ENCODE peak calls at places on chromosomes 11 and 22, in six cellular contexts. L, V, X, Q, J and K are unnamed samples.

GRCh38 chr11:133928628-133929059 is 28.1 kb downstream of the IGSF9B start:
- DNase-seq in L (no peak), V (peak), X (no peak), Q (no peak), J (no peak), K (no peak)

GRCh38 chr11:7423946-7424345 is 61.4 kb upstream of the OLFML1 start:
- DNase-seq in L (no peak), V (no peak), X (no peak), Q (no peak), J (no peak), K (no peak)

GRCh38 chr11:59875856-59876519 is 2.6 kb upstream of the OOSP3 start:
- DNase-seq in L (no peak), V (no peak), X (no peak), Q (no peak), J (no peak), K (no peak)

GRCh38 chr11:47778878-47779483 is 11.8 kb upstream of the FNBP4 start:
- DNase-seq in L (no peak), V (no peak), X (no peak), Q (no peak), J (no peak), K (no peak)

GRCh38 chr11:47004595-47005033 is 68.1 kb downstream of the CSTPP1 start:
- DNase-seq in L (peak), V (peak), X (peak), Q (peak), J (peak), K (peak)

GRCh38 chr11:74683279-74683871 is 47.9 kb downstream of the CHRDL2 start:
- DNase-seq in L (no peak), V (no peak), X (peak), Q (peak), J (no peak), K (no peak)

GRCh38 chr22:32764330-32765116 is 37.0 kb upstream of the TIMP3 start:
- DNase-seq in L (peak), V (peak), X (no peak), Q (peak), J (peak), K (no peak)

GRCh38 chr11:1760351-1761109 is 3.2 kb downstream of the CTSD start:
- DNase-seq in L (peak), V (peak), X (no peak), Q (peak), J (no peak), K (peak)

GRCh38 chr11:77127674-77127968 is 425 bp upstream of the MYO7A start:
- DNase-seq in L (no peak), V (no peak), X (no peak), Q (no peak), J (no peak), K (no peak)

GRCh38 chr11:79335681-79336080 is 105.1 kb downstream of the TENM4 start:
- DNase-seq in L (no peak), V (no peak), X (no peak), Q (no peak), J (no peak), K (no peak)

GRCh38 chr11:72584293-72584921 is 89.8 kb downstream of the PDE2A start:
- DNase-seq in L (peak), V (no peak), X (no peak), Q (peak), J (no peak), K (no peak)

GRCh38 chr22:35605787-35606492 is 11.2 kb downstream of the MB start:
- DNase-seq in L (no peak), V (no peak), X (no peak), Q (no peak), J (no peak), K (no peak)

GRCh38 chr11:94928146-94928995 is 45.0 kb downstream of the CWC15 start:
- DNase-seq in L (no peak), V (no peak), X (no peak), Q (no peak), J (no peak), K (no peak)

GRCh38 chr11:100735949-100736675 is 49.0 kb downstream of the ARHGAP42 start:
- DNase-seq in L (no peak), V (peak), X (no peak), Q (no peak), J (no peak), K (peak)

GRCh38 chr11:106786251-106786650 is 232.0 kb downstream of the GUCY1A2 start:
- DNase-seq in L (no peak), V (peak), X (no peak), Q (no peak), J (no peak), K (no peak)

GRCh38 chr11:45803981-45804805 is 756 bp upstream of the SLC35C1 start:
- DNase-seq in L (peak), V (peak), X (peak), Q (peak), J (no peak), K (no peak)

GRCh38 chr22:45970709-45971388 is 6.1 kb downstream of the WNT7B start:
- DNase-seq in L (no peak), V (peak), X (no peak), Q (no peak), J (no peak), K (no peak)

GRCh38 chr11:125517116-125517804 is 21.2 kb upstream of the FEZ1 start:
- DNase-seq in L (no peak), V (peak), X (peak), Q (no peak), J (no peak), K (no peak)

GRCh38 chr22:46058591-46059519 is 81.9 kb upstream of the WNT7B start:
- DNase-seq in L (no peak), V (no peak), X (no peak), Q (no peak), J (no peak), K (no peak)

GRCh38 chr22:50262460-50262911 is 1.0 kb upstream of the MAPK12 start:
- DNase-seq in L (no peak), V (no peak), X (no peak), Q (no peak), J (no peak), K (no peak)

GRCh38 chr11:12494699-12495098 is 117.3 kb downstream of the PARVA start:
- DNase-seq in L (no peak), V (peak), X (no peak), Q (no peak), J (no peak), K (no peak)

GRCh38 chr11:11512929-11513328 is 108.9 kb downstream of the GALNT18 start:
- DNase-seq in L (no peak), V (no peak), X (no peak), Q (no peak), J (no peak), K (no peak)

GRCh38 chr11:133911169-133911568 is 45.6 kb downstream of the IGSF9B start:
- DNase-seq in L (peak), V (no peak), X (no peak), Q (no peak), J (no peak), K (no peak)

GRCh38 chr11:76288166-76288978 is 82.1 kb upstream of the WNT11 start:
- DNase-seq in L (no peak), V (no peak), X (no peak), Q (no peak), J (no peak), K (no peak)

GRCh38 chr11:19430346-19431058 is 189.8 kb upstream of the E2F8 start:
- DNase-seq in L (no peak), V (no peak), X (no peak), Q (no peak), J (no peak), K (no peak)

GRCh38 chr11:11963842-11964773 is 44.3 kb downstream of the DKK3 start:
- DNase-seq in L (no peak), V (no peak), X (no peak), Q (no peak), J (no peak), K (no peak)

GRCh38 chr11:47355283-47356128 is 3.0 kb upstream of the MYBPC3 start:
- DNase-seq in L (peak), V (peak), X (peak), Q (peak), J (peak), K (peak)

GRCh38 chr11:4191031-4191571 is 96.5 kb downstream of the RRM1 start:
- DNase-seq in L (peak), V (no peak), X (no peak), Q (no peak), J (no peak), K (no peak)

GRCh38 chr11:94706211-94706610 is 61.9 kb upstream of the AMOTL1 start:
- DNase-seq in L (no peak), V (no peak), X (no peak), Q (no peak), J (peak), K (no peak)

GRCh38 chr22:47623740-47624103 is 861.3 kb downstream of the TBC1D22A start:
- DNase-seq in L (no peak), V (no peak), X (no peak), Q (no peak), J (no peak), K (no peak)

GRCh38 chr22:23216331-23217170 is 36.2 kb downstream of the BCR start:
- DNase-seq in L (no peak), V (no peak), X (no peak), Q (no peak), J (no peak), K (no peak)

GRCh38 chr22:23278883-23279675 is 98.8 kb downstream of the BCR start:
- DNase-seq in L (no peak), V (no peak), X (no peak), Q (no peak), J (no peak), K (no peak)

GRCh38 chr11:121194731-121195596 is 93.9 kb downstream of the TECTA start:
- DNase-seq in L (no peak), V (peak), X (peak), Q (no peak), J (peak), K (no peak)

DNA sequence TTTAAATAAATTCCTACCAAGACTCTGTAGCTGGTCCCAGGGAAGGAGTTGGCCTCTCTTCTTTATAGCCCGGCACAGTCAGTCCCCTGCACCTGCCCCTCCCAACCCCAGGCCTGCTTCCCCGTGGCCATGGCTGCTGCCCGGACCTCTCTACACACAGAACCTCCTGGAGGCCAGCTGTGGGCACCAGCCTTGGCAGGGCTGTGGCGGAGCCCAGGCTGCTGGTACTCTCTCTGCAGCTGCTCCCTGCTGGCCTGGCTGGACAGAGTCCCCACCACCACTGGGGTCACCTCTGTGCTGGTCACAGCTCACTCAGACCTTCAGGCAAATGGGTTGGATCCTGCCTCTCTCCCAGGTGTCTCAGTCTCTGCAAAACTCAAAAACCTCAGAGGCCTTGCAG is 69.3 kb downstream of the LRP5 start:
- DNase-seq in L (peak), V (no peak), X (no peak), Q (no peak), J (no peak), K (no peak)
- H3K4me3 ChIP-seq in L (peak), V (no peak), X (no peak), Q (no peak), J (no peak), K (no peak)

DNA sequence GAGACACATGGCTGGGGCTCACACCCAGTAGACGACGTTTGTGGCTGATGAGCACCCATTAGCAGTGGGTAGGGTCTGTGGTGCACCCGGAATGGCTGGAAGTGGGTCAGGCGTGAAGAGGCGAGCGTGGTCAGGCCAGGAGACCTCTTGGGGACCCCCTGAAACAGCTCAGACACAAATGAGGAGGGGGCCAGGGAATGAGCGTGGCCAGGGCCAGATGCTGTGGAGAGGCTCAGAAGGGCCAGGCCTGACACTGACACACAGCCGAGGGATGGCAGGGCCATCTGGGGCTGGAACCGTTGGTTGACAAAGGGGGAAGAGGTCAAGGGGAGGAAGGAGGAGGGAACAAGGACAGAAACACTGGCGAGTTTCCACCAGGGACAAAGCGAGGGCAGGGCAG is 162.8 kb downstream of the SHANK2 start:
- DNase-seq in L (peak), V (no peak), X (no peak), Q (no peak), J (no peak), K (no peak)
- TF ChIP-seq CTCF in L (no peak), V (no peak), X (no peak), Q (no peak), J (no peak), K (no peak)

DNA sequence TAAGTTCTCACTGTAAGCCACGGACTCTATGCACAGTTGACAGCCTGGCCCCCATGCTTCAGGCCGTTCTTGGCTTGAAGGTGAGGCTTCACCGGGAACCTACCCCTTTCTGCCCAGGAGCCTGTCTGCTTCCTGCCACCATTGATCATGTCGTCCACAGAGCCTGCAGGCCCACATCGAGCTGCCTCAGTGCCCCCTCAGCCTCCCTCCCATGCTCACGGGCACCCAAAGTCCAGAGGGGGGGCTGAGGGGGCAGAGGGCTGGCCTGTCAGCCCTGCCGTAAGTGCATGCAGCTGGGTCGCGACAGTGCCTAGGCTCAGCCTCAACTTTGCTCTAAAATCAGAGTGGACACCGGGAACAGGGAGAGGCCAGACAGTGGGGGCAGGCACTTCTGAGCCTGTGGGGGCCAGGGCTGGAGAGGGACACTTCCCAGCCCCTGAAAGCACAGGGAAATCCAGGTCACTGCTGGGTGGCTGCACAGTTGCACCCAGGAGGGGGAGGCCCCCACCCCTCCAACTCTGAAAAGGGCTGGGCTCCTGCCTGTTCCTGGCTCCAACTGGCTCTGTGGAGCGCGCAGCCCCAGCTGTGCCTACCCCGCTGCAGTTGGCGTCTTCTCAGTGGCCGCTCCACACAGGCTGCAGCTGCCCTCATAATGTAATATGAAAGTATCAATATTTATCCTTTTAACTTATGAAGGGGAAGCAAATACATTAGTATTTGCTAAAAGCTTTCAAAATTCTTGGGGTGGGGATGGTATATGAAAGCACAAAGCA is 598.6 kb downstream of the DLG2 start:
- DNase-seq in L (peak), V (no peak), X (no peak), Q (no peak), J (no peak), K (no peak)
- H3K4me3 ChIP-seq in L (no peak), V (no peak), X (no peak), Q (no peak), J (no peak), K (no peak)

GRCh38 chr22:41245917-41246499 is 5.3 kb upstream of the CHADL start:
- DNase-seq in L (no peak), V (no peak), X (no peak), Q (no peak), J (no peak), K (no peak)
- TF ChIP-seq CTCF in L (no peak), V (peak), X (peak), Q (no peak), J (peak), K (peak)

GRCh38 chr11:5625281-5625680 is 480 bp downstream of the TRIM34 start:
- DNase-seq in L (no peak), V (no peak), X (no peak), Q (no peak), J (no peak), K (no peak)
- H3K4me3 ChIP-seq in L (peak), V (peak), X (peak), Q (peak), J (peak), K (peak)

GRCh38 chr11:62855571-62856332 is 16.4 kb upstream of the WDR74 start:
- DNase-seq in L (peak), V (peak), X (peak), Q (peak), J (peak), K (peak)
- TF ChIP-seq CTCF in L (no peak), V (no peak), X (no peak), Q (no peak), J (no peak), K (no peak)

DNA sequence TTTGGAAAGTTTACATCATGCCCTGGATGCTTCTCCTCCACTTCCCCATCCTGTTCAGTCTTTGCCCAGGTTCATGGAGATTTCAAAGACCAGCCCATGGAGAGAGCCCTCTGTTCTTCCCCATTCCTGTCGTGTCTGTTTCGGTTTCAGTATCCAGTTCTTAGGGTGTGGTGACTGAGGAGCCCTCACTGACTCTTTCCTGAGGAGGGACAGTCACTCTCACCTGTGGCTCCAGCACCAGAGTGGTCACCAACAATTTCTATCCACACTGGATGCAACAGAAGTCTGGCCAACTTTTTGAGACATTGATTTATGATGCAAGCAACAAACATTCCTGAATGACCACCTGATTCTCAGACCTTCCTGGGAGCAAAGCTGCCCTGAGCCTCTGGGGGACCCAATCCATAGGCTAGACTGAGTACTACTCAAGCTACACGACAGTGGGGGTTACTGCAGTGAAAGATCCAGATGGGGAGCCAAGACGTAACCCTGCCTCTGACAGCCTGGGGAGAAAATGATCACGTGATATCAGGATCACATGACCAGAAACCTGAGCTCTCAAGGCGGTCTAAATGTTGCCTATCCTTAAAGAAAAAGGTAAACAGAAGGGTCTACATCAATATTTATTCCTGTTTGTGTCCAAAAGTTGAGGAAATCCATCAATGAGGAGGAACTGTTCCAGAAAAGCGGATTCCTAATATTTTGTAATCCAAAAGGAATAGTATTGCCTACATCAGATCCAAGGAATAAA is 76.2 kb upstream of the VPREB1 start:
- DNase-seq in L (no peak), V (peak), X (peak), Q (no peak), J (peak), K (peak)
- H3K4me3 ChIP-seq in L (no peak), V (no peak), X (peak), Q (peak), J (peak), K (peak)

DNA sequence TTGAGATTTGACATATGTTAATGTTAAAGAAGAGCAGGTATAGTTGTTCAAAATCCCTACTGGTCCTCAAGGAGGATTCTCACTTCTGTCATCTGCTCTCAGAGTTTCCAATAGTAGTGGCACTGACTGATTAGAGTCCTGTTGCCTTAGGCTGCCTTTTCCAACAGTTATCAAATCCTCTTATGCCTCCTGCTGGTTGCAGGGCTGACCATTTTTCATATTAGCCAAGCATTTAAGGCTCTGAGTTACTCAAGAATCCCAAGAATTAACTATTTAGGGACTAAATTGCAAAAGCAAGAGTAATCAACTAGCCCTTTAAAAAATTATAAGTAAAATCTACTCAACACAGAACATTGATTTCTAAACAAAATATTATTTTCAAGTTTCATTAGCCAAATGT is 212.0 kb upstream of the CHORDC1 start:
- DNase-seq in L (no peak), V (peak), X (peak), Q (no peak), J (no peak), K (peak)
- TF ChIP-seq CTCF in L (peak), V (peak), X (peak), Q (no peak), J (no peak), K (peak)